ENCODE peak calls at places on chromosomes 4 and X, in seven cellular contexts. R is cardiac muscle cell, X is fibroblast of lung, I is uterus, D is heart right ventricle, W is BJ, Q is tibial artery. B is an unnamed sample. For H3K36me3, the result is how much of the 10 kb centered on the place peaks cover.

GRCh38 chr4:65126200-65126599 is 544.1 kb downstream of the EPHA5 start:
- DNase-seq in W (no peak), D (no peak), R (no peak), X (no peak), I (no peak), Q (no peak), B (no peak)

GRCh38 chr4:174696657-174697056 is 132.4 kb downstream of the GLRA3 start:
- DNase-seq in Q (no peak), X (no peak), I (no peak), R (no peak), W (no peak), D (no peak), B (no peak)

GRCh38 chr4:104896623-104897296 is 249.9 kb upstream of the TET2 start:
- DNase-seq in I (peak), D (no peak), R (no peak), X (peak), W (no peak), Q (no peak), B (no peak)

GRCh38 chrX:154040307-154040756 is 20.6 kb upstream of the IRAK1 start:
- DNase-seq in D (no peak), X (peak), R (no peak), I (no peak), Q (peak), W (peak), B (no peak)

GRCh38 chr4:139959398-139959797 is 194.6 kb downstream of the MAML3 start:
- DNase-seq in W (no peak), R (no peak), Q (no peak), X (no peak), I (no peak), D (no peak), B (no peak)

GRCh38 chr4:48943387-48943786 is 36.8 kb upstream of the OCIAD2 start:
- DNase-seq in D (no peak), Q (no peak), W (no peak), R (no peak), I (no peak), X (no peak), B (no peak)

GRCh38 chr4:97103252-97103651 is 1040.0 kb downstream of the STPG2 start:
- DNase-seq in X (no peak), W (no peak), D (no peak), I (no peak), R (no peak), Q (no peak), B (no peak)

GRCh38 chr4:6390357-6390756 is 82.1 kb downstream of the PPP2R2C start:
- DNase-seq in R (no peak), W (no peak), I (no peak), X (no peak), D (peak), Q (no peak), B (no peak)

GRCh38 chrX:12372111-12372510 is 233.8 kb downstream of the FRMPD4 start:
- DNase-seq in I (no peak), R (no peak), X (peak), Q (no peak), D (no peak), W (no peak), B (no peak)

GRCh38 chr4:113316879-113317278 is 267.4 kb downstream of the ANK2 start:
- DNase-seq in R (no peak), Q (no peak), D (no peak), W (no peak), I (no peak), X (peak), B (no peak)

GRCh38 chr4:139770361-139770760 is 104.7 kb downstream of the MGST2 start:
- DNase-seq in X (no peak), D (no peak), Q (no peak), W (no peak), I (peak), R (no peak), B (no peak)

GRCh38 chrX:18617351-18617750 is 54.6 kb downstream of the RS1 start:
- DNase-seq in D (no peak), I (no peak), R (peak), Q (no peak), W (no peak), X (peak), B (peak)

GRCh38 chr4:176778063-176778462 is 14.7 kb downstream of the VEGFC start:
- DNase-seq in Q (no peak), I (no peak), X (peak), D (no peak), R (no peak), W (no peak), B (peak)

GRCh38 chrX:63713510-63713909 is 71.5 kb downstream of the ARHGEF9 start:
- DNase-seq in I (no peak), Q (no peak), X (peak), D (peak), R (peak), W (peak), B (no peak)

GRCh38 chr4:81472249-81473085 is 760 bp upstream of the RASGEF1B start:
- DNase-seq in R (peak), X (no peak), I (peak), Q (peak), D (no peak), W (no peak), B (no peak)

GRCh38 chr4:52036875-52037274 is 1.2 kb downstream of the SGCB start:
- DNase-seq in I (no peak), X (peak), W (no peak), Q (no peak), D (no peak), R (no peak), B (no peak)

GRCh38 chrX:104419926-104420325 is 146.1 kb upstream of the IL1RAPL2 start:
- DNase-seq in R (no peak), D (no peak), Q (no peak), I (no peak), X (no peak), W (no peak), B (no peak)

GRCh38 chrX:82219129-82219528 is 1017.2 kb downstream of the SH3BGRL start:
- DNase-seq in R (no peak), Q (no peak), D (no peak), X (no peak), W (no peak), I (no peak), B (no peak)

GRCh38 chrX:82218361-82218760 is 1016.5 kb downstream of the SH3BGRL start:
- DNase-seq in D (no peak), R (peak), I (no peak), Q (no peak), X (peak), W (no peak), B (no peak)
- TF ChIP-seq CTCF in D (no peak), R (no peak), I (no peak), Q (no peak), X (no peak), W (no peak), B (no peak)

GRCh38 chr4:70737409-70737808 is 15.6 kb downstream of the RUFY3 start:
- DNase-seq in W (no peak), D (no peak), I (no peak), X (no peak), R (no peak), Q (no peak), B (no peak)

GRCh38 chr4:70737006-70737405 is 15.2 kb downstream of the RUFY3 start:
- DNase-seq in I (no peak), X (no peak), W (no peak), D (no peak), R (no peak), Q (no peak), B (no peak)

GRCh38 chr4:70739496-70740337 is 18.0 kb downstream of the RUFY3 start:
- DNase-seq in X (no peak), R (no peak), D (no peak), W (no peak), I (no peak), Q (no peak), B (no peak)

GRCh38 chr4:70734168-70734954 is 12.6 kb downstream of the RUFY3 start:
- DNase-seq in W (peak), R (peak), Q (no peak), I (no peak), D (no peak), X (peak), B (peak)

GRCh38 chr4:70734971-70735370 is 13.2 kb downstream of the RUFY3 start:
- DNase-seq in X (no peak), I (no peak), W (no peak), R (no peak), D (no peak), Q (no peak), B (no peak)
- H3K4me3 ChIP-seq in X (peak), I (peak), W (peak), R (no peak), D (peak), Q (peak), B (no peak)

DNA sequence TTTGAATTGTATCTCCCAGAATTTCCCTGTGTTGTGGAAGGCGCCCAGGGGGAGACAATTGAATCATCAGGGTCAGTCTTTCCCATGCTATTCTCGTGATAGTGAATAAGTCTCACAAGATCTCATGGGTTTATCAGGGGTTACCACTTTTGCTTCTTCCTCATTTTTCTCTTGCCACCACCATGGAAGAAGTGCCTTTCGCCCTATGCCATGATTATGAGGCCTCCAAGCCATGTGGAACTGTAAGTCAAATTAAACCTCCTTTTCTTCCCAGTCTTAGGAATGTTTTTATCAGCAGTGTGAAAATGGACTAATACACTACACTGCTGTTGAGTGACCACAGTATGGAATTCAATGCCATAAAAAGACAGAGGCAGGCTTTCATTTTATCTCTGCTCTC is 12.2 kb downstream of the CENPC start:
- DNase-seq in R (no peak), W (no peak), Q (no peak), X (no peak), D (no peak), I (no peak), B (no peak)
- H3K36me3 ChIP-seq in R (under half), W (under half), Q (under half), X (under half), D (half or more), I (under half), B (under half)

DNA sequence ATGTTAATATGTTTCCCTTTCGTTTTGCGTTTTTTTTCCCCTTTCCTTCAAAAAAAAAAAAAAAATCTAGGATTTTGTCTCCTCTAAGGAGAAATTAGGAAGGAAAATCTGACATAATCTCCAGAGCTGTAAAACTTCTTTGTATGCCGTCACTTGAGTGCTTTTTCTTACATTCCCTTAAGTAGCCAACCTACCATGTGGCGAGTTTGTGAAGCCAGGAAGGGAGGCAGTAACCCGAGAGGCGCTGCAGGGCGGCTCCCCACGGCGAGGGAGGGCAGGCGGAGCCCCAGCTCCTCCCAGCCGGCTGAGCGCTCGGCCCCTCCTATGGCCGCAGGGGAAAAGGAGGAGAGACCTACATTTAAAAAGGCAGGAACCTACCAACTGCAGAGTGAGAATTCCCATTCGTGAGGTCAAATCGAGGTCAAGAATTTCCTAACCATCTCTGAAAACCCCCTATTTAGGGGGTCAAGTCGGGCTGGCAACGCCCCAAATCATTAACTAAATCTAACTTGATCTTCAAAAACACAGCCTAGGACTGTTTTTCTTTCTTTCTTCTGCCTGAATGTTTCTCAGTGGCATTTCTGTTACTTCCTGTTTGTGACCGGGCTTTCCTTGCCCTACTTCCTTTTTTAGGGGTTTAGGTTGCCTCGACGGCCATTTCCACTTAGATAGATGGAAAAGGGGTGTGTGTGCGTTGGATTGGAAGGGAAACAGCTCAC is 345.1 kb upstream of the KLF3 start:
- DNase-seq in R (peak), W (peak), D (peak), X (peak), I (peak), Q (peak), B (peak)
- TF ChIP-seq CTCF in R (no peak), W (no peak), D (no peak), X (no peak), I (no peak), Q (no peak), B (peak)

GRCh38 chr4:173609158-173609557 is 79.1 kb upstream of the HAND2 start:
- DNase-seq in R (no peak), I (no peak), X (no peak), Q (no peak), D (no peak), W (no peak), B (no peak)
- H3K4me3 ChIP-seq in R (no peak), I (no peak), X (no peak), Q (no peak), D (no peak), W (no peak), B (no peak)

GRCh38 chrX:101022020-101022419 is 29.9 kb downstream of the TRMT2B start:
- DNase-seq in W (no peak), D (no peak), R (no peak), I (no peak), X (no peak), Q (no peak), B (no peak)
- H3K36me3 ChIP-seq in W (under half), D (half or more), R (under half), I (under half), X (under half), Q (half or more), B (under half)

GRCh38 chrX:80223922-80224579 is 196.2 kb upstream of the TENT5D start:
- DNase-seq in D (no peak), I (no peak), R (no peak), W (no peak), X (no peak), Q (no peak), B (no peak)
- TF ChIP-seq CTCF in D (no peak), I (no peak), R (peak), W (no peak), X (no peak), Q (no peak), B (no peak)

GRCh38 chr4:2744576-2745270 is 11.4 kb downstream of the TNIP2 start:
- DNase-seq in W (no peak), R (no peak), Q (no peak), D (no peak), X (no peak), I (no peak), B (no peak)

GRCh38 chr4:2745981-2746806 is 9.9 kb downstream of the TNIP2 start:
- DNase-seq in Q (peak), R (no peak), W (peak), D (peak), I (no peak), X (peak), B (peak)

GRCh38 chr4:2743518-2744445 is 12.4 kb downstream of the TNIP2 start:
- DNase-seq in I (no peak), X (no peak), R (no peak), Q (no peak), D (no peak), W (no peak), B (no peak)

GRCh38 chr4:2746891-2747695 is 9.0 kb downstream of the TNIP2 start:
- DNase-seq in Q (no peak), R (no peak), W (no peak), X (no peak), I (no peak), D (no peak), B (no peak)

DNA sequence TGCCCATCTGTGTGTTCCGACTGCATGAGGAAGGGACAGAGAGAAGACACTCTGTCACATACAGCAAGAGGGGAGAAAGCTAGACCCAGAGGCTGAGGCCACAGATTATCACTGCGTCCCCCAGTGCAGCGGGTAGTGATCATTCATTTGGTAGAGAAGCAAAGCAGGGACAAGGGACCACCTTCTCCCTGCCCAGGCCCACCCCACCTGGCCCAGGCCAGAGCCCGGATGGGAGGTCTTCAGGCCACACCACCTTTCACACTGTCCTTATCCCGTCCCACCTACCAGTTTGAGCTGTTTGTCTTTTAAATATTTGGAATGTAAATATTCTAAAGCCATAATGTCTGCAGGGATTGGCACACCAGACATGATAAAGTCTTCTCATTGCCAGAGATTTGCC is 10.6 kb downstream of the TNIP2 start:
- DNase-seq in X (no peak), D (no peak), Q (no peak), W (no peak), R (no peak), I (no peak), B (no peak)
- H3K4me3 ChIP-seq in X (no peak), D (no peak), Q (no peak), W (no peak), R (no peak), I (no peak), B (no peak)

DNA sequence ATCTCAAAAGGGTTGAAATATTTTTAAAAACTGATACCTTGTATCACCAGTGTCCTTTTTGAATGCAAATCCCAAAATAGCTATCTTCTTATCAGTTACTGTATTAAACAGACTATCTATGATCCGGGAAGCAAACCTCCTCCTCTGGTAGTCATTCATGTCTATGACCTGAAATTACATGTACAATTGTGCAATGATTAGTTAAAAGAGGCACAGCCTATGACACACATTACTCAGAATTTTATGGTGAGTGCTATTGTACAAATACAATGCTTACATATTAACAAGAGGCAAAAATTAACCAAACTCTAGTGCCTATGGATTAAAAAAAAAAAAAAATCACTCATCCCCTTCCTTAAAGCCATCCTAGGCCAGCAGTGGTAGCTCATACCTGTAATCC is 21.7 kb downstream of the UGDH start:
- DNase-seq in D (no peak), I (no peak), W (no peak), X (no peak), R (no peak), Q (no peak), B (no peak)
- H3K36me3 ChIP-seq in D (half or more), I (under half), W (under half), X (under half), R (half or more), Q (half or more), B (under half)